ENCODE peak calls at places on chromosome 6, in eight cellular contexts. One of them, this sample, is unnamed.

GRCh38 chr6:168137024-168137423 is 58.0 kb upstream of the FRMD1 start:
- DNase-seq in IMR-90: no peak
- DNase-seq in SK-N-MC: no peak
- DNase-seq in CD8-positive, alpha-beta T cell: no peak
- DNase-seq in esophagus squamous epithelium: no peak
- DNase-seq in HCT116: no peak
- DNase-seq in upper lobe of right lung: no peak
- DNase-seq in mammary epithelial cell: no peak
- DNase-seq in this sample: no peak

GRCh38 chr6:147903321-147903720 is 394.8 kb downstream of the SAMD5 start:
- DNase-seq in CD8-positive, alpha-beta T cell: no peak
- DNase-seq in SK-N-MC: no peak
- DNase-seq in upper lobe of right lung: no peak
- DNase-seq in esophagus squamous epithelium: no peak
- DNase-seq in mammary epithelial cell: no peak
- DNase-seq in HCT116: no peak
- DNase-seq in IMR-90: no peak
- DNase-seq in this sample: no peak

GRCh38 chr6:38131527-38131965 is 312.0 kb downstream of the ZFAND3 start:
- DNase-seq in IMR-90: peak
- DNase-seq in CD8-positive, alpha-beta T cell: no peak
- DNase-seq in SK-N-MC: no peak
- DNase-seq in mammary epithelial cell: peak
- DNase-seq in esophagus squamous epithelium: no peak
- DNase-seq in upper lobe of right lung: no peak
- DNase-seq in HCT116: no peak
- DNase-seq in this sample: no peak

GRCh38 chr6:3210024-3210610 is 17.3 kb downstream of the TUBB2B start:
- DNase-seq in mammary epithelial cell: no peak
- DNase-seq in SK-N-MC: no peak
- DNase-seq in CD8-positive, alpha-beta T cell: no peak
- DNase-seq in esophagus squamous epithelium: no peak
- DNase-seq in upper lobe of right lung: no peak
- DNase-seq in HCT116: no peak
- DNase-seq in IMR-90: peak
- DNase-seq in this sample: no peak

GRCh38 chr6:73309784-73310502 is 44.1 kb downstream of the DPPA5 start:
- DNase-seq in HCT116: peak
- DNase-seq in mammary epithelial cell: peak
- DNase-seq in IMR-90: peak
- DNase-seq in SK-N-MC: no peak
- DNase-seq in esophagus squamous epithelium: no peak
- DNase-seq in upper lobe of right lung: peak
- DNase-seq in CD8-positive, alpha-beta T cell: peak
- DNase-seq in this sample: peak

GRCh38 chr6:37679539-37680476 is 17.9 kb downstream of the MDGA1 start:
- DNase-seq in IMR-90: no peak
- DNase-seq in mammary epithelial cell: no peak
- DNase-seq in upper lobe of right lung: no peak
- DNase-seq in CD8-positive, alpha-beta T cell: no peak
- DNase-seq in esophagus squamous epithelium: no peak
- DNase-seq in SK-N-MC: no peak
- DNase-seq in HCT116: no peak
- DNase-seq in this sample: no peak

GRCh38 chr6:137237413-137238170 is 18.4 kb upstream of the IFNGR1 start:
- DNase-seq in esophagus squamous epithelium: no peak
- DNase-seq in CD8-positive, alpha-beta T cell: no peak
- DNase-seq in HCT116: no peak
- DNase-seq in SK-N-MC: no peak
- DNase-seq in upper lobe of right lung: no peak
- DNase-seq in IMR-90: peak
- DNase-seq in mammary epithelial cell: peak
- DNase-seq in this sample: no peak

GRCh38 chr6:158398252-158399024 is 86.2 kb downstream of the TULP4 start:
- DNase-seq in IMR-90: no peak
- DNase-seq in esophagus squamous epithelium: no peak
- DNase-seq in mammary epithelial cell: no peak
- DNase-seq in HCT116: no peak
- DNase-seq in upper lobe of right lung: no peak
- DNase-seq in SK-N-MC: no peak
- DNase-seq in CD8-positive, alpha-beta T cell: no peak
- DNase-seq in this sample: no peak

GRCh38 chr6:99032396-99032795 is 84.7 kb upstream of the FBXL4 start:
- DNase-seq in IMR-90: no peak
- DNase-seq in SK-N-MC: no peak
- DNase-seq in mammary epithelial cell: no peak
- DNase-seq in esophagus squamous epithelium: no peak
- DNase-seq in HCT116: no peak
- DNase-seq in CD8-positive, alpha-beta T cell: no peak
- DNase-seq in upper lobe of right lung: no peak
- DNase-seq in this sample: no peak

GRCh38 chr6:33424855-33425667 is 5.2 kb downstream of the SYNGAP1 start:
- DNase-seq in CD8-positive, alpha-beta T cell: no peak
- DNase-seq in SK-N-MC: no peak
- DNase-seq in IMR-90: no peak
- DNase-seq in mammary epithelial cell: no peak
- DNase-seq in esophagus squamous epithelium: no peak
- DNase-seq in HCT116: no peak
- DNase-seq in upper lobe of right lung: no peak
- DNase-seq in this sample: no peak

DNA sequence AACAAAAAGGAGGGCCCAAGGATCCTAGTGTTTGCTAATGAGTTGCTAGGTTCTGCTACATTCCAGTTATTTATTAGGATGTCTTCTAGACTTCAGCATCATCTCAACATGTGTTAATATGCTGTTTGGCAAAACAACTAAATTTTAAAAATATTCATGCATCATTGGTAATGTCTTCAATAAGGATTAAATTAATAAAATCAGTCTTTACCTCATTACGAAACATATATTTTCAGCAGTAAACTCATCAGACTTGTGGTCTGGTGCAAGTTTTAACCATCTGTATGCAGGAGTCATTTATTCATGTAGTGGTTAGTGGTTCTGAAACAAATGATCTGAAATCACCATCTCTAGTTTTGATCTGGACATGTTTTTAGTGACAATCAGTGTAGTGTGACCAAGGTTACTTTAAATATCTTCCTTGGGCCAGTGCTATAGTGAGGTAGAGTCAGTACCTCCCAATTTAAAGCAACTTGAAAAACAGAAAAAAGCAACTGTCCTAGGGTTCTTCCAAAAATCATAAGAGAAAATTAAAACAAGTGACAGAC is 85.0 kb upstream of the KCNK16 start:
- DNase-seq in SK-N-MC: no peak
- DNase-seq in upper lobe of right lung: no peak
- DNase-seq in IMR-90: no peak
- DNase-seq in mammary epithelial cell: no peak
- DNase-seq in esophagus squamous epithelium: no peak
- DNase-seq in HCT116: no peak
- DNase-seq in CD8-positive, alpha-beta T cell: no peak
- DNase-seq in this sample: no peak
- H3K4me3 ChIP-seq in SK-N-MC: no peak
- H3K4me3 ChIP-seq in upper lobe of right lung: no peak
- H3K4me3 ChIP-seq in IMR-90: no peak
- H3K4me3 ChIP-seq in mammary epithelial cell: no peak
- H3K4me3 ChIP-seq in esophagus squamous epithelium: no peak
- H3K4me3 ChIP-seq in HCT116: no peak
- H3K4me3 ChIP-seq in CD8-positive, alpha-beta T cell: no peak
- H3K4me3 ChIP-seq in this sample: no peak

GRCh38 chr6:56529594-56530191 is 113.0 kb downstream of the DST start:
- DNase-seq in mammary epithelial cell: no peak
- DNase-seq in esophagus squamous epithelium: no peak
- DNase-seq in CD8-positive, alpha-beta T cell: no peak
- DNase-seq in HCT116: no peak
- DNase-seq in IMR-90: peak
- DNase-seq in upper lobe of right lung: no peak
- DNase-seq in SK-N-MC: no peak
- DNase-seq in this sample: no peak

GRCh38 chr6:56528412-56528841 is 114.3 kb downstream of the DST start:
- DNase-seq in HCT116: no peak
- DNase-seq in esophagus squamous epithelium: no peak
- DNase-seq in upper lobe of right lung: no peak
- DNase-seq in mammary epithelial cell: peak
- DNase-seq in SK-N-MC: no peak
- DNase-seq in IMR-90: peak
- DNase-seq in CD8-positive, alpha-beta T cell: no peak
- DNase-seq in this sample: no peak

GRCh38 chr6:56525976-56526375 is 116.7 kb downstream of the DST start:
- DNase-seq in mammary epithelial cell: no peak
- DNase-seq in SK-N-MC: no peak
- DNase-seq in esophagus squamous epithelium: no peak
- DNase-seq in upper lobe of right lung: no peak
- DNase-seq in CD8-positive, alpha-beta T cell: no peak
- DNase-seq in IMR-90: no peak
- DNase-seq in HCT116: no peak
- DNase-seq in this sample: no peak

GRCh38 chr6:56526860-56527544 is 115.7 kb downstream of the DST start:
- DNase-seq in esophagus squamous epithelium: no peak
- DNase-seq in mammary epithelial cell: no peak
- DNase-seq in HCT116: no peak
- DNase-seq in CD8-positive, alpha-beta T cell: no peak
- DNase-seq in SK-N-MC: no peak
- DNase-seq in upper lobe of right lung: no peak
- DNase-seq in IMR-90: peak
- DNase-seq in this sample: no peak

GRCh38 chr6:56527934-56528333 is 114.8 kb downstream of the DST start:
- DNase-seq in CD8-positive, alpha-beta T cell: no peak
- DNase-seq in HCT116: no peak
- DNase-seq in esophagus squamous epithelium: no peak
- DNase-seq in mammary epithelial cell: no peak
- DNase-seq in upper lobe of right lung: no peak
- DNase-seq in IMR-90: peak
- DNase-seq in SK-N-MC: no peak
- DNase-seq in this sample: no peak
- H3K27ac ChIP-seq in CD8-positive, alpha-beta T cell: no peak
- H3K27ac ChIP-seq in HCT116: no peak
- H3K27ac ChIP-seq in esophagus squamous epithelium: no peak
- H3K27ac ChIP-seq in mammary epithelial cell: no peak
- H3K27ac ChIP-seq in upper lobe of right lung: peak
- H3K27ac ChIP-seq in IMR-90: peak
- H3K27ac ChIP-seq in SK-N-MC: peak
- H3K27ac ChIP-seq in this sample: no peak

GRCh38 chr6:31171931-31172882 is 1.7 kb upstream of the POU5F1 start:
- DNase-seq in CD8-positive, alpha-beta T cell: no peak
- DNase-seq in mammary epithelial cell: no peak
- DNase-seq in IMR-90: no peak
- DNase-seq in esophagus squamous epithelium: no peak
- DNase-seq in SK-N-MC: no peak
- DNase-seq in upper lobe of right lung: no peak
- DNase-seq in HCT116: no peak
- DNase-seq in this sample: no peak

GRCh38 chr6:31172973-31173384 is 2.5 kb upstream of the POU5F1 start:
- DNase-seq in SK-N-MC: no peak
- DNase-seq in CD8-positive, alpha-beta T cell: no peak
- DNase-seq in mammary epithelial cell: no peak
- DNase-seq in HCT116: no peak
- DNase-seq in upper lobe of right lung: no peak
- DNase-seq in IMR-90: no peak
- DNase-seq in esophagus squamous epithelium: no peak
- DNase-seq in this sample: no peak

GRCh38 chr6:31174378-31174777 is 3.9 kb upstream of the POU5F1 start:
- DNase-seq in HCT116: no peak
- DNase-seq in IMR-90: no peak
- DNase-seq in upper lobe of right lung: no peak
- DNase-seq in mammary epithelial cell: no peak
- DNase-seq in SK-N-MC: no peak
- DNase-seq in esophagus squamous epithelium: no peak
- DNase-seq in CD8-positive, alpha-beta T cell: no peak
- DNase-seq in this sample: no peak

GRCh38 chr6:31170987-31171671 is 647 bp upstream of the POU5F1 start:
- DNase-seq in HCT116: no peak
- DNase-seq in esophagus squamous epithelium: no peak
- DNase-seq in CD8-positive, alpha-beta T cell: no peak
- DNase-seq in SK-N-MC: no peak
- DNase-seq in IMR-90: no peak
- DNase-seq in mammary epithelial cell: no peak
- DNase-seq in upper lobe of right lung: no peak
- DNase-seq in this sample: no peak

DNA sequence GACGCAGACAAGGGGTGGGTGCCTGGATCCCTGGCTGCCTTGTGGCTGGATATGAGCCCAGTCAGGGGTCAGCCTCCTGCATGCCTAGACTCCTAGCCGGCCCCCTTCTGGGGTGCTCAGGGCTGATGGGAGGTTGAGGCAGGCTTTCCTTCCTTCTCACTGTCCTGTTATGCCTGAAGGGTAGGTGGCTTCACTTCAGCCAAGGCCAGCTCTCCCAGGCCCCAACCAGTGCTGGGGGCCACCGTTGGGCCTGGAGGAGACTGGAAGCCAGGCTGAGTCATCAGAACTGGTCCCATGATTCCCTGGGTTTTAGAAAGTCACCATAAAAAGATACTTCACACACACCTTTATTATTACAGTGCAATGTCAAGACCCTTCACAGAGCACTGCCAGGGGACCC is 2.9 kb upstream of the POU5F1 start:
- DNase-seq in CD8-positive, alpha-beta T cell: no peak
- DNase-seq in esophagus squamous epithelium: no peak
- DNase-seq in upper lobe of right lung: no peak
- DNase-seq in IMR-90: no peak
- DNase-seq in mammary epithelial cell: no peak
- DNase-seq in HCT116: no peak
- DNase-seq in SK-N-MC: no peak
- DNase-seq in this sample: no peak
- H3K4me3 ChIP-seq in CD8-positive, alpha-beta T cell: no peak
- H3K4me3 ChIP-seq in esophagus squamous epithelium: no peak
- H3K4me3 ChIP-seq in upper lobe of right lung: no peak
- H3K4me3 ChIP-seq in IMR-90: no peak
- H3K4me3 ChIP-seq in mammary epithelial cell: no peak
- H3K4me3 ChIP-seq in HCT116: no peak
- H3K4me3 ChIP-seq in SK-N-MC: no peak
- H3K4me3 ChIP-seq in this sample: no peak

GRCh38 chr6:139590206-139590605 is 215.8 kb upstream of the CITED2 start:
- DNase-seq in SK-N-MC: no peak
- DNase-seq in CD8-positive, alpha-beta T cell: no peak
- DNase-seq in esophagus squamous epithelium: no peak
- DNase-seq in IMR-90: no peak
- DNase-seq in mammary epithelial cell: no peak
- DNase-seq in upper lobe of right lung: no peak
- DNase-seq in HCT116: no peak
- DNase-seq in this sample: no peak

GRCh38 chr6:139586273-139586672 is 211.8 kb upstream of the CITED2 start:
- DNase-seq in mammary epithelial cell: no peak
- DNase-seq in HCT116: no peak
- DNase-seq in SK-N-MC: no peak
- DNase-seq in esophagus squamous epithelium: no peak
- DNase-seq in CD8-positive, alpha-beta T cell: no peak
- DNase-seq in upper lobe of right lung: no peak
- DNase-seq in IMR-90: no peak
- DNase-seq in this sample: no peak

GRCh38 chr6:139588734-139589418 is 214.4 kb upstream of the CITED2 start:
- DNase-seq in upper lobe of right lung: no peak
- DNase-seq in HCT116: no peak
- DNase-seq in mammary epithelial cell: no peak
- DNase-seq in IMR-90: peak
- DNase-seq in CD8-positive, alpha-beta T cell: no peak
- DNase-seq in esophagus squamous epithelium: no peak
- DNase-seq in SK-N-MC: no peak
- DNase-seq in this sample: no peak

GRCh38 chr6:139588076-139588639 is 213.7 kb upstream of the CITED2 start:
- DNase-seq in upper lobe of right lung: no peak
- DNase-seq in CD8-positive, alpha-beta T cell: no peak
- DNase-seq in esophagus squamous epithelium: no peak
- DNase-seq in SK-N-MC: no peak
- DNase-seq in HCT116: peak
- DNase-seq in mammary epithelial cell: peak
- DNase-seq in IMR-90: peak
- DNase-seq in this sample: peak

GRCh38 chr6:139587469-139587868 is 213.0 kb upstream of the CITED2 start:
- DNase-seq in SK-N-MC: no peak
- DNase-seq in mammary epithelial cell: peak
- DNase-seq in esophagus squamous epithelium: no peak
- DNase-seq in CD8-positive, alpha-beta T cell: no peak
- DNase-seq in IMR-90: peak
- DNase-seq in upper lobe of right lung: no peak
- DNase-seq in HCT116: no peak
- DNase-seq in this sample: peak
- H3K27ac ChIP-seq in SK-N-MC: no peak
- H3K27ac ChIP-seq in mammary epithelial cell: no peak
- H3K27ac ChIP-seq in esophagus squamous epithelium: peak
- H3K27ac ChIP-seq in CD8-positive, alpha-beta T cell: no peak
- H3K27ac ChIP-seq in IMR-90: peak
- H3K27ac ChIP-seq in upper lobe of right lung: peak
- H3K27ac ChIP-seq in HCT116: peak
- H3K27ac ChIP-seq in this sample: peak